ENCODE peak calls at places on chromosome 19, in six cellular contexts. One of them, this sample, is unnamed.

GRCh38 chr19:38556521-38557174 is 61.1 kb downstream of the MAP4K1 start:
- DNase-seq in GM12891: no peak
- DNase-seq in HepG2: no peak
- DNase-seq in GM12878: peak; percentile 54
- DNase-seq in H1: no peak
- DNase-seq in K562: peak; percentile 25
- DNase-seq in this sample: no peak

GRCh38 chr19:14375055-14375581 is 6.1 kb upstream of the ADGRE5 start:
- DNase-seq in GM12878: no peak
- DNase-seq in GM12891: no peak
- DNase-seq in K562: peak; percentile 9
- DNase-seq in HepG2: no peak
- DNase-seq in H1: no peak
- DNase-seq in this sample: no peak

GRCh38 chr19:33047422-33047821 is 17.3 kb downstream of the RHPN2 start:
- DNase-seq in H1: peak; percentile 65
- DNase-seq in HepG2: no peak
- DNase-seq in K562: peak; percentile 59
- DNase-seq in GM12878: no peak
- DNase-seq in GM12891: no peak
- DNase-seq in this sample: no peak

GRCh38 chr19:28424662-28425430 is 788.1 kb downstream of the UQCRFS1 start:
- DNase-seq in H1: no peak
- DNase-seq in GM12878: no peak
- DNase-seq in HepG2: no peak
- DNase-seq in GM12891: no peak
- DNase-seq in K562: no peak
- DNase-seq in this sample: no peak

GRCh38 chr19:17303167-17303939 is at the start of gene ABHD8:
- DNase-seq in GM12878: peak; percentile 72
- DNase-seq in H1: peak; percentile 99
- DNase-seq in GM12891: peak; percentile 91
- DNase-seq in HepG2: peak; percentile 93
- DNase-seq in K562: peak; percentile 97
- DNase-seq in this sample: peak; percentile 91

GRCh38 chr19:52896431-52897148 is 845 bp downstream of the ZNF320 start:
- DNase-seq in GM12878: no peak
- DNase-seq in K562: peak; percentile 58
- DNase-seq in GM12891: peak; percentile 3
- DNase-seq in H1: peak; percentile 57
- DNase-seq in HepG2: no peak
- DNase-seq in this sample: no peak

GRCh38 chr19:4350111-4350510 is 6.7 kb downstream of the MPND start:
- DNase-seq in GM12891: no peak
- DNase-seq in K562: no peak
- DNase-seq in H1: no peak
- DNase-seq in GM12878: no peak
- DNase-seq in HepG2: no peak
- DNase-seq in this sample: no peak

GRCh38 chr19:33413426-33413725 is 39.9 kb downstream of the CEBPG start:
- DNase-seq in K562: no peak
- DNase-seq in GM12878: no peak
- DNase-seq in HepG2: no peak
- DNase-seq in GM12891: no peak
- DNase-seq in H1: no peak
- DNase-seq in this sample: no peak

GRCh38 chr19:16343156-16343555 is 18.5 kb downstream of the KLF2 start:
- DNase-seq in GM12878: no peak
- DNase-seq in GM12891: no peak
- DNase-seq in K562: no peak
- DNase-seq in H1: no peak
- DNase-seq in HepG2: no peak
- DNase-seq in this sample: no peak

GRCh38 chr19:42080764-42081375 is 4.9 kb downstream of the ZNF574 start:
- DNase-seq in HepG2: no peak
- DNase-seq in H1: no peak
- DNase-seq in GM12891: no peak
- DNase-seq in K562: no peak
- DNase-seq in GM12878: no peak
- DNase-seq in this sample: no peak

GRCh38 chr19:46441775-46442332 is 13.1 kb upstream of the PNMA8C start:
- DNase-seq in K562: no peak
- DNase-seq in H1: no peak
- DNase-seq in GM12891: no peak
- DNase-seq in HepG2: no peak
- DNase-seq in GM12878: no peak
- DNase-seq in this sample: no peak

GRCh38 chr19:29503140-29503758 is 22.5 kb upstream of the VSTM2B start:
- DNase-seq in K562: no peak
- DNase-seq in H1: no peak
- DNase-seq in HepG2: no peak
- DNase-seq in GM12878: no peak
- DNase-seq in GM12891: no peak
- DNase-seq in this sample: no peak

GRCh38 chr19:3367572-3368440 is 1.4 kb downstream of the NFIC start:
- DNase-seq in K562: peak; percentile 50
- DNase-seq in H1: no peak
- DNase-seq in GM12891: no peak
- DNase-seq in GM12878: no peak
- DNase-seq in HepG2: no peak
- DNase-seq in this sample: no peak

GRCh38 chr19:485583-486236 is 10.6 kb upstream of the MADCAM1 start:
- DNase-seq in GM12891: no peak
- DNase-seq in H1: no peak
- DNase-seq in GM12878: no peak
- DNase-seq in K562: no peak
- DNase-seq in HepG2: peak; percentile 88
- DNase-seq in this sample: no peak

GRCh38 chr19:36160821-36161596 is 8.8 kb upstream of the COX7A1 start:
- DNase-seq in H1: no peak
- DNase-seq in GM12878: no peak
- DNase-seq in HepG2: no peak
- DNase-seq in GM12891: no peak
- DNase-seq in K562: no peak
- DNase-seq in this sample: no peak

GRCh38 chr19:5062195-5062594 is 93.3 kb downstream of the KDM4B start:
- DNase-seq in GM12878: no peak
- DNase-seq in H1: no peak
- DNase-seq in K562: no peak
- DNase-seq in HepG2: no peak
- DNase-seq in GM12891: no peak
- DNase-seq in this sample: no peak

GRCh38 chr19:57342582-57342981 is 8.5 kb upstream of the ZNF304 start:
- DNase-seq in GM12891: no peak
- DNase-seq in H1: no peak
- DNase-seq in GM12878: no peak
- DNase-seq in HepG2: no peak
- DNase-seq in K562: no peak
- DNase-seq in this sample: no peak

GRCh38 chr19:8174706-8175105 is 25.3 kb upstream of the FBN3 start:
- DNase-seq in GM12878: no peak
- DNase-seq in HepG2: no peak
- DNase-seq in K562: no peak
- DNase-seq in H1: no peak
- DNase-seq in GM12891: no peak
- DNase-seq in this sample: no peak

GRCh38 chr19:15456871-15457700 is 7.3 kb downstream of the RASAL3 start:
- DNase-seq in H1: peak; percentile 91
- DNase-seq in HepG2: no peak
- DNase-seq in GM12891: no peak
- DNase-seq in GM12878: no peak
- DNase-seq in K562: no peak
- DNase-seq in this sample: no peak

GRCh38 chr19:53102701-53103140 is 501 bp downstream of the ZNF160 start:
- DNase-seq in GM12891: no peak
- DNase-seq in K562: no peak
- DNase-seq in H1: no peak
- DNase-seq in HepG2: no peak
- DNase-seq in GM12878: no peak
- DNase-seq in this sample: peak; percentile 33

GRCh38 chr19:39223703-39224279 is 19.7 kb upstream of the SYCN start:
- DNase-seq in GM12878: no peak
- DNase-seq in H1: peak; percentile 65
- DNase-seq in GM12891: no peak
- DNase-seq in K562: peak; percentile 48
- DNase-seq in HepG2: no peak
- DNase-seq in this sample: no peak

GRCh38 chr19:49552749-49553148 is 24.9 kb downstream of the RCN3 start:
- DNase-seq in H1: no peak
- DNase-seq in GM12891: no peak
- DNase-seq in HepG2: no peak
- DNase-seq in K562: no peak
- DNase-seq in GM12878: no peak
- DNase-seq in this sample: no peak

GRCh38 chr19:49551531-49551930 is 23.7 kb downstream of the RCN3 start:
- DNase-seq in GM12891: no peak
- DNase-seq in K562: no peak
- DNase-seq in HepG2: no peak
- DNase-seq in GM12878: no peak
- DNase-seq in H1: no peak
- DNase-seq in this sample: no peak

GRCh38 chr19:49555600-49556411 is 24.6 kb downstream of the NOSIP start:
- DNase-seq in GM12878: no peak
- DNase-seq in K562: peak; percentile 94
- DNase-seq in GM12891: no peak
- DNase-seq in H1: peak; percentile 95
- DNase-seq in HepG2: no peak
- DNase-seq in this sample: no peak

GRCh38 chr19:49554701-49555181 is 25.6 kb downstream of the NOSIP start:
- DNase-seq in H1: no peak
- DNase-seq in GM12891: no peak
- DNase-seq in GM12878: no peak
- DNase-seq in K562: no peak
- DNase-seq in HepG2: no peak
- DNase-seq in this sample: no peak

DNA sequence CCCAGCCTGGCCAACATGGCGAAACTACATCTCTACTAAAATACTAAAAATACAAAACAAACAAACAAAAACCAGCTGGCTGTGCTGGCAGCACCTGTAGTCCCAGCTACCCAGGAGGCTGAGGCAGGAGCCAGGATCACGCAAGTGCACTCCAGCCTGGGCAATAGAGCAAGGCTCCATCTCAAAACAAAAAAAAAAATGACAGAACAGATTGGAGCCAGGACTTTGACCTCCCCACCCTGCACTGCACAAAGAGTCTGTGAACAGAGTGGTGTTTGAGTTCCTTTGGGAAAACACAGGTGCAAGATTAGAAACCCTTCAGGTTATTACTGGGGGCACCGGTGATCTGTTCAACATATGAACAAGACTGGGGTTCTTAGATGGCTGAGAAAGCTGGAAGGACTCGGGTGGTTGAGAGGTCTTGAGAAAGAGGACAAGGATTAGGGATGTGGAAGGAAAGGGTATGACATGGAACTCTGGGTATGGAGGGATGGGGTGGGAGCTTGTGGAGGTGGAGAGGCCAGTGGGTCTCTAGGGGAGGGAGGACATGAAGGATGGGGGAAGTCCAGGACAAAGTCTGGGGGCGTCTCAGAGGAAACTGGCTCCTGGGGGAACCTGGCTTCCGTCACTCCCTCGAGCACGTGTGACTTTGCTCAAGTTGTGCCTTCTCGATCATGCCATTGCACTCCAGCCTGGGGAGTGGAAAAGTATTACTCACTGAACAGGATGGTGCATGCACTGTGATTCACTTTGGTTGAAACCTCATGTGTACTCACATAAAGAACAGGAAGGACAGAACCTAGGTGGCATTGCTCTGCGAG is 25.9 kb downstream of the RCN3 start:
- DNase-seq in K562: no peak
- DNase-seq in HepG2: peak; percentile 79
- DNase-seq in GM12878: no peak
- DNase-seq in GM12891: no peak
- DNase-seq in H1: no peak
- DNase-seq in this sample: no peak
- TF ChIP-seq TAF1 in K562: no peak
- TF ChIP-seq TAF1 in HepG2: no peak
- TF ChIP-seq TAF1 in GM12878: no peak
- TF ChIP-seq TAF1 in GM12891: no peak
- TF ChIP-seq TAF1 in H1: no peak
- TF ChIP-seq TAF1 in this sample: no peak

GRCh38 chr19:47641891-47642485 is 33.1 kb downstream of the BICRA start:
- DNase-seq in HepG2: no peak
- DNase-seq in H1: no peak
- DNase-seq in GM12878: no peak
- DNase-seq in GM12891: no peak
- DNase-seq in K562: no peak
- DNase-seq in this sample: no peak

GRCh38 chr19:47631681-47632446 is 22.9 kb downstream of the BICRA start:
- DNase-seq in K562: no peak
- DNase-seq in GM12891: no peak
- DNase-seq in GM12878: no peak
- DNase-seq in HepG2: no peak
- DNase-seq in H1: no peak
- DNase-seq in this sample: no peak

GRCh38 chr19:47633516-47633915 is 24.6 kb downstream of the BICRA start:
- DNase-seq in HepG2: peak; percentile 44
- DNase-seq in GM12891: no peak
- DNase-seq in K562: no peak
- DNase-seq in GM12878: no peak
- DNase-seq in H1: no peak
- DNase-seq in this sample: no peak

GRCh38 chr19:47633996-47634395 is 25.1 kb downstream of the BICRA start:
- DNase-seq in HepG2: no peak
- DNase-seq in GM12878: no peak
- DNase-seq in GM12891: no peak
- DNase-seq in K562: no peak
- DNase-seq in H1: no peak
- DNase-seq in this sample: no peak

DNA sequence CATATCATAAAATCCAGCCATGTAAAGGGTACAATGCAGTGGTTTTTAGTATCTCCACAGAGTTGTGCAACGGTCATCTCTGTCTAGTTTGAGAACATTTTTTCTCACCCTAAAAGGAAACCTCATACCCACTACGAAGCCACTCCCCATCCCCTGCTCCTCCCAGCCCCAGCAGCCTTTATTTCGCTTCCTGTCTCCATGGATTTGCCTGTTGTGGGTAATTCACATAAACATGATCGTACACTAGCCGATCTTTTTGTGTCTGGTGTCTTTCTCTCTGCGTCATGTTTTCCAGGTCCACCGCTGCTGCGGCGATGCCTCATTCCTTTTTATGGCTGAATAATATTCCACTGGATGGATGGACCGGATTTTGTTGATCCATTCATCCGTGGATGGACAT is 28.6 kb downstream of the BICRA start:
- DNase-seq in K562: no peak
- DNase-seq in GM12891: no peak
- DNase-seq in GM12878: no peak
- DNase-seq in H1: no peak
- DNase-seq in HepG2: no peak
- DNase-seq in this sample: no peak
- TF ChIP-seq POLR2AphosphoS5 in K562: no peak
- TF ChIP-seq POLR2AphosphoS5 in GM12891: no peak
- TF ChIP-seq POLR2AphosphoS5 in GM12878: no peak
- TF ChIP-seq POLR2AphosphoS5 in H1: no peak
- TF ChIP-seq POLR2AphosphoS5 in HepG2: no peak
- TF ChIP-seq POLR2AphosphoS5 in this sample: no peak

GRCh38 chr19:9818734-9819589 is at the start of gene FBXL12:
- DNase-seq in GM12891: peak; percentile 88
- DNase-seq in HepG2: peak; percentile 97
- DNase-seq in H1: peak; percentile 100
- DNase-seq in K562: peak; percentile 96
- DNase-seq in GM12878: peak; percentile 93
- DNase-seq in this sample: peak; percentile 92
- TF ChIP-seq POLR2A in GM12891: peak; percentile 91
- TF ChIP-seq POLR2A in HepG2: peak; percentile 94
- TF ChIP-seq POLR2A in H1: peak; percentile 92
- TF ChIP-seq POLR2A in K562: peak; percentile 97
- TF ChIP-seq POLR2A in GM12878: peak; percentile 96
- TF ChIP-seq POLR2A in this sample: peak; percentile 95

GRCh38 chr19:1921326-1921725 is 16.1 kb downstream of the ADAT3 start:
- DNase-seq in GM12891: no peak
- DNase-seq in GM12878: no peak
- DNase-seq in K562: no peak
- DNase-seq in H1: no peak
- DNase-seq in HepG2: no peak
- DNase-seq in this sample: no peak
- TF ChIP-seq TAF1 in GM12891: no peak
- TF ChIP-seq TAF1 in GM12878: no peak
- TF ChIP-seq TAF1 in K562: no peak
- TF ChIP-seq TAF1 in H1: no peak
- TF ChIP-seq TAF1 in HepG2: no peak
- TF ChIP-seq TAF1 in this sample: no peak

This sample was measured in GM12892.